ENCODE peak calls at places on chromosomes 5 and 9, in nine cellular contexts. V, A, O, I, F, J, H, R and B are unnamed samples.

GRCh38 chr9:8474937-8475336 is 675.4 kb upstream of the DMAC1 start:
- DNase-seq in I (no peak), V (no peak), R (no peak), A (no peak), O (no peak), J (no peak), H (no peak), F (no peak), B (no peak)

GRCh38 chr5:97009212-97009898 is 73.5 kb downstream of the LNPEP start:
- DNase-seq in I (no peak), O (no peak), R (peak; percentile 63), H (no peak), A (no peak), F (no peak), J (no peak), V (no peak), B (no peak)

GRCh38 chr9:130150779-130151381 is 21.3 kb upstream of the NCS1 start:
- DNase-seq in J (no peak), I (no peak), A (no peak), R (peak; percentile 29), F (no peak), H (no peak), O (no peak), V (peak; percentile 2), B (no peak)

GRCh38 chr5:112419050-112419595 is at the start of gene EPB41L4A:
- DNase-seq in F (no peak), O (no peak), R (peak; percentile 63), V (no peak), I (no peak), J (no peak), A (no peak), H (no peak), B (no peak)

GRCh38 chr5:7261049-7261448 is 134.9 kb upstream of the ADCY2 start:
- DNase-seq in O (peak; percentile 2), V (no peak), H (peak; percentile 9), I (peak; percentile 6), J (no peak), A (no peak), F (no peak), R (no peak), B (no peak)

GRCh38 chr9:2583308-2584013 is 38.1 kb upstream of the VLDLR start:
- DNase-seq in I (peak; percentile 11), O (no peak), A (no peak), V (peak; percentile 62), J (no peak), R (no peak), H (no peak), F (no peak), B (no peak)

GRCh38 chr9:110252509-110253139 is 3.7 kb downstream of the TXN start:
- DNase-seq in F (no peak), A (no peak), O (no peak), R (no peak), I (no peak), V (no peak), J (no peak), H (no peak), B (no peak)

GRCh38 chr5:97097348-97098220 is 44.8 kb downstream of the LIX1 start:
- DNase-seq in H (no peak), O (no peak), R (no peak), V (no peak), F (no peak), I (no peak), A (no peak), J (no peak), B (no peak)

GRCh38 chr5:57598756-57599155 is 116.1 kb upstream of the ACTBL2 start:
- DNase-seq in V (no peak), R (peak; percentile 34), J (no peak), F (no peak), H (no peak), A (no peak), O (peak; percentile 36), I (no peak), B (no peak)

GRCh38 chr5:141516648-141517025 is 27.8 kb downstream of the PCDHGC5 start:
- DNase-seq in H (no peak), R (no peak), F (no peak), O (no peak), A (no peak), V (peak; percentile 51), J (no peak), I (no peak), B (no peak)

GRCh38 chr9:132509921-132510874 is 72.2 kb upstream of the BARHL1 start:
- DNase-seq in V (no peak), R (no peak), H (no peak), I (no peak), J (no peak), A (no peak), F (no peak), O (no peak), B (no peak)

GRCh38 chr9:36457836-36458429 is 57.9 kb upstream of the RNF38 start:
- DNase-seq in O (no peak), J (no peak), F (no peak), R (no peak), H (no peak), I (no peak), V (no peak), A (no peak), B (no peak)

GRCh38 chr5:147989239-147989638 is 74.5 kb upstream of the SPINK5 start:
- DNase-seq in I (no peak), V (no peak), H (no peak), R (no peak), A (no peak), J (no peak), F (no peak), O (no peak), B (no peak)